ENCODE peak calls at places on chromosomes 12 and 14, in seven cellular contexts. One of them, this sample, is unnamed.

GRCh38 chr12:56851462-56851861 is 82.7 kb downstream of the SDR9C7 start:
- DNase-seq in CD8-positive, alpha-beta memory T cell: no peak
- DNase-seq in fibroblast of lung: no peak
- DNase-seq in CD8-positive, alpha-beta T cell: no peak
- DNase-seq in aorta: no peak
- DNase-seq in astrocyte of the cerebellum: no peak
- DNase-seq in ovary: no peak
- DNase-seq in this sample: no peak

GRCh38 chr12:122523280-122523679 is 3.5 kb downstream of the RSRC2 start:
- DNase-seq in CD8-positive, alpha-beta memory T cell: no peak
- DNase-seq in fibroblast of lung: peak
- DNase-seq in CD8-positive, alpha-beta T cell: no peak
- DNase-seq in aorta: no peak
- DNase-seq in astrocyte of the cerebellum: no peak
- DNase-seq in ovary: no peak
- DNase-seq in this sample: no peak

GRCh38 chr12:5509122-5509521 is 77.2 kb downstream of the NTF3 start:
- DNase-seq in CD8-positive, alpha-beta memory T cell: no peak
- DNase-seq in fibroblast of lung: no peak
- DNase-seq in CD8-positive, alpha-beta T cell: no peak
- DNase-seq in aorta: no peak
- DNase-seq in astrocyte of the cerebellum: no peak
- DNase-seq in ovary: no peak
- DNase-seq in this sample: no peak

GRCh38 chr12:75665216-75665615 is 153.8 kb upstream of the KRR1 start:
- DNase-seq in CD8-positive, alpha-beta memory T cell: no peak
- DNase-seq in fibroblast of lung: peak
- DNase-seq in CD8-positive, alpha-beta T cell: no peak
- DNase-seq in aorta: no peak
- DNase-seq in astrocyte of the cerebellum: no peak
- DNase-seq in ovary: no peak
- DNase-seq in this sample: no peak

GRCh38 chr12:75764091-75764490 is 252.7 kb upstream of the KRR1 start:
- DNase-seq in CD8-positive, alpha-beta memory T cell: no peak
- DNase-seq in fibroblast of lung: no peak
- DNase-seq in CD8-positive, alpha-beta T cell: no peak
- DNase-seq in aorta: no peak
- DNase-seq in astrocyte of the cerebellum: no peak
- DNase-seq in ovary: no peak
- DNase-seq in this sample: no peak

GRCh38 chr12:106358410-106359241 is 1.1 kb downstream of the POLR3B start:
- DNase-seq in CD8-positive, alpha-beta memory T cell: no peak
- DNase-seq in fibroblast of lung: peak
- DNase-seq in CD8-positive, alpha-beta T cell: no peak
- DNase-seq in aorta: no peak
- DNase-seq in astrocyte of the cerebellum: no peak
- DNase-seq in ovary: no peak
- DNase-seq in this sample: peak

GRCh38 chr12:28242888-28243633 is 52.8 kb downstream of the CCDC91 start:
- DNase-seq in CD8-positive, alpha-beta memory T cell: no peak
- DNase-seq in fibroblast of lung: peak
- DNase-seq in CD8-positive, alpha-beta T cell: no peak
- DNase-seq in aorta: no peak
- DNase-seq in astrocyte of the cerebellum: no peak
- DNase-seq in ovary: no peak
- DNase-seq in this sample: no peak

GRCh38 chr14:101363880-101364391 is 197.4 kb upstream of the DIO3 start:
- DNase-seq in CD8-positive, alpha-beta memory T cell: no peak
- DNase-seq in fibroblast of lung: no peak
- DNase-seq in CD8-positive, alpha-beta T cell: no peak
- DNase-seq in aorta: no peak
- DNase-seq in astrocyte of the cerebellum: no peak
- DNase-seq in ovary: peak
- DNase-seq in this sample: no peak

GRCh38 chr12:103495158-103495782 is 498 bp downstream of the C12orf42 start:
- DNase-seq in CD8-positive, alpha-beta memory T cell: peak
- DNase-seq in fibroblast of lung: no peak
- DNase-seq in CD8-positive, alpha-beta T cell: peak
- DNase-seq in aorta: peak
- DNase-seq in astrocyte of the cerebellum: no peak
- DNase-seq in ovary: no peak
- DNase-seq in this sample: no peak

GRCh38 chr14:23564181-23564812 is 3.3 kb downstream of the AP1G2 start:
- DNase-seq in CD8-positive, alpha-beta memory T cell: no peak
- DNase-seq in fibroblast of lung: no peak
- DNase-seq in CD8-positive, alpha-beta T cell: no peak
- DNase-seq in aorta: no peak
- DNase-seq in astrocyte of the cerebellum: no peak
- DNase-seq in ovary: peak
- DNase-seq in this sample: no peak

GRCh38 chr12:52836042-52836466 is 1.9 kb upstream of the KRT79 start:
- DNase-seq in CD8-positive, alpha-beta memory T cell: no peak
- DNase-seq in fibroblast of lung: peak
- DNase-seq in CD8-positive, alpha-beta T cell: peak
- DNase-seq in aorta: peak
- DNase-seq in astrocyte of the cerebellum: no peak
- DNase-seq in ovary: no peak
- DNase-seq in this sample: peak

GRCh38 chr14:75279739-75280447 is 1.3 kb downstream of the FOS start:
- DNase-seq in CD8-positive, alpha-beta memory T cell: peak
- DNase-seq in fibroblast of lung: peak
- DNase-seq in CD8-positive, alpha-beta T cell: peak
- DNase-seq in aorta: peak
- DNase-seq in astrocyte of the cerebellum: no peak
- DNase-seq in ovary: peak
- DNase-seq in this sample: no peak

GRCh38 chr12:106126441-106127288 is 12.1 kb downstream of the NUAK1 start:
- DNase-seq in CD8-positive, alpha-beta memory T cell: no peak
- DNase-seq in fibroblast of lung: peak
- DNase-seq in CD8-positive, alpha-beta T cell: no peak
- DNase-seq in aorta: no peak
- DNase-seq in astrocyte of the cerebellum: no peak
- DNase-seq in ovary: no peak
- DNase-seq in this sample: no peak

GRCh38 chr14:86802726-86803125 is 1190.3 kb downstream of the GALC start:
- DNase-seq in CD8-positive, alpha-beta memory T cell: no peak
- DNase-seq in fibroblast of lung: peak
- DNase-seq in CD8-positive, alpha-beta T cell: no peak
- DNase-seq in aorta: no peak
- DNase-seq in astrocyte of the cerebellum: no peak
- DNase-seq in ovary: no peak
- DNase-seq in this sample: no peak

GRCh38 chr12:38895446-38895845 is 9.9 kb downstream of the CPNE8 start:
- DNase-seq in CD8-positive, alpha-beta memory T cell: no peak
- DNase-seq in fibroblast of lung: no peak
- DNase-seq in CD8-positive, alpha-beta T cell: no peak
- DNase-seq in aorta: no peak
- DNase-seq in astrocyte of the cerebellum: no peak
- DNase-seq in ovary: no peak
- DNase-seq in this sample: no peak

GRCh38 chr12:6535960-6536847 is 1.9 kb downstream of the GAPDH start:
- DNase-seq in CD8-positive, alpha-beta memory T cell: no peak
- DNase-seq in fibroblast of lung: no peak
- DNase-seq in CD8-positive, alpha-beta T cell: no peak
- DNase-seq in aorta: no peak
- DNase-seq in astrocyte of the cerebellum: no peak
- DNase-seq in ovary: peak
- DNase-seq in this sample: no peak

GRCh38 chr14:103871596-103872480 is 24.5 kb upstream of the PPP1R13B start:
- DNase-seq in CD8-positive, alpha-beta memory T cell: peak
- DNase-seq in fibroblast of lung: no peak
- DNase-seq in CD8-positive, alpha-beta T cell: peak
- DNase-seq in aorta: peak
- DNase-seq in astrocyte of the cerebellum: no peak
- DNase-seq in ovary: no peak
- DNase-seq in this sample: no peak

GRCh38 chr12:48997719-48998496 is 1.3 kb downstream of the DDN start:
- DNase-seq in CD8-positive, alpha-beta memory T cell: peak
- DNase-seq in fibroblast of lung: no peak
- DNase-seq in CD8-positive, alpha-beta T cell: peak
- DNase-seq in aorta: peak
- DNase-seq in astrocyte of the cerebellum: no peak
- DNase-seq in ovary: no peak
- DNase-seq in this sample: no peak

GRCh38 chr14:91173221-91173670 is 59.4 kb downstream of the DGLUCY start:
- DNase-seq in CD8-positive, alpha-beta memory T cell: peak
- DNase-seq in fibroblast of lung: peak
- DNase-seq in CD8-positive, alpha-beta T cell: peak
- DNase-seq in aorta: peak
- DNase-seq in astrocyte of the cerebellum: peak
- DNase-seq in ovary: peak
- DNase-seq in this sample: peak

GRCh38 chr12:24911284-24911791 is 37.6 kb downstream of the BCAT1 start:
- DNase-seq in CD8-positive, alpha-beta memory T cell: no peak
- DNase-seq in fibroblast of lung: peak
- DNase-seq in CD8-positive, alpha-beta T cell: no peak
- DNase-seq in aorta: no peak
- DNase-seq in astrocyte of the cerebellum: peak
- DNase-seq in ovary: no peak
- DNase-seq in this sample: no peak

GRCh38 chr12:19764408-19764807 is 325.1 kb downstream of the AEBP2 start:
- DNase-seq in CD8-positive, alpha-beta memory T cell: no peak
- DNase-seq in fibroblast of lung: peak
- DNase-seq in CD8-positive, alpha-beta T cell: no peak
- DNase-seq in aorta: no peak
- DNase-seq in astrocyte of the cerebellum: peak
- DNase-seq in ovary: no peak
- DNase-seq in this sample: no peak

GRCh38 chr14:105154476-105154871 is 14.1 kb downstream of the JAG2 start:
- DNase-seq in CD8-positive, alpha-beta memory T cell: no peak
- DNase-seq in fibroblast of lung: no peak
- DNase-seq in CD8-positive, alpha-beta T cell: no peak
- DNase-seq in aorta: peak
- DNase-seq in astrocyte of the cerebellum: no peak
- DNase-seq in ovary: no peak
- DNase-seq in this sample: no peak

GRCh38 chr14:98470663-98471062 is 801.3 kb downstream of the BCL11B start:
- DNase-seq in CD8-positive, alpha-beta memory T cell: no peak
- DNase-seq in fibroblast of lung: no peak
- DNase-seq in CD8-positive, alpha-beta T cell: no peak
- DNase-seq in aorta: no peak
- DNase-seq in astrocyte of the cerebellum: no peak
- DNase-seq in ovary: no peak
- DNase-seq in this sample: no peak

GRCh38 chr14:72535485-72535884 is 358.4 kb downstream of the DPF3 start:
- DNase-seq in CD8-positive, alpha-beta memory T cell: no peak
- DNase-seq in fibroblast of lung: no peak
- DNase-seq in CD8-positive, alpha-beta T cell: no peak
- DNase-seq in aorta: no peak
- DNase-seq in astrocyte of the cerebellum: no peak
- DNase-seq in ovary: no peak
- DNase-seq in this sample: no peak

GRCh38 chr14:98704441-98704840 is 567.6 kb downstream of the BCL11B start:
- DNase-seq in CD8-positive, alpha-beta memory T cell: peak
- DNase-seq in fibroblast of lung: no peak
- DNase-seq in CD8-positive, alpha-beta T cell: peak
- DNase-seq in aorta: no peak
- DNase-seq in astrocyte of the cerebellum: no peak
- DNase-seq in ovary: no peak
- DNase-seq in this sample: no peak

DNA sequence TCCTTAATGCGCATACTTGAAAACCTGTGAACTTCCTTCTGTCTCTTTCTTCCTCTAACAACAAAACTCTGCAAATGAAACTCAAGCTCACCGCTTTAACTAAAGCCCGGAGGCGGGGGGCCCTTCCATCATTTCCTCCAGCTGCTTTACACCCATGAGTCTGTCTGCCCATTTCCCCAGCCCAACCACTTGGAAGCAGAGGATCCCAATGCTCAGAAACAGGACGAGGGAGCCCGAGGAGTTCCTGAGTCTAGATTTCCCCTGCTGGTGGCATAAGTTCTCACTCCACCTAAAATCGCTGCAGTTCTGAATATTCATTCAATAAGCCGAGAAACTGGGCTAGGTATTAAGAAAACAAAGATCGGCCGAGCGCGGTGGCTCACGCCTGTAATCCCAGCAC is 30.8 kb downstream of the GPR19 start:
- DNase-seq in CD8-positive, alpha-beta memory T cell: no peak
- DNase-seq in fibroblast of lung: no peak
- DNase-seq in CD8-positive, alpha-beta T cell: no peak
- DNase-seq in aorta: no peak
- DNase-seq in astrocyte of the cerebellum: no peak
- DNase-seq in ovary: no peak
- DNase-seq in this sample: no peak
- H3K4me3 ChIP-seq in CD8-positive, alpha-beta memory T cell: no peak
- H3K4me3 ChIP-seq in fibroblast of lung: no peak
- H3K4me3 ChIP-seq in CD8-positive, alpha-beta T cell: no peak
- H3K4me3 ChIP-seq in aorta: no peak
- H3K4me3 ChIP-seq in astrocyte of the cerebellum: no peak
- H3K4me3 ChIP-seq in ovary: no peak
- H3K4me3 ChIP-seq in this sample: no peak

GRCh38 chr14:26597136-26598080 is at the start of gene NOVA1:
- DNase-seq in CD8-positive, alpha-beta memory T cell: no peak
- DNase-seq in fibroblast of lung: no peak
- DNase-seq in CD8-positive, alpha-beta T cell: no peak
- DNase-seq in aorta: peak
- DNase-seq in astrocyte of the cerebellum: no peak
- DNase-seq in ovary: peak
- DNase-seq in this sample: no peak
- H3K4me3 ChIP-seq in CD8-positive, alpha-beta memory T cell: no peak
- H3K4me3 ChIP-seq in fibroblast of lung: peak
- H3K4me3 ChIP-seq in CD8-positive, alpha-beta T cell: no peak
- H3K4me3 ChIP-seq in aorta: peak
- H3K4me3 ChIP-seq in astrocyte of the cerebellum: peak
- H3K4me3 ChIP-seq in ovary: peak
- H3K4me3 ChIP-seq in this sample: peak

GRCh38 chr12:125467363-125467762 is 402.1 kb downstream of the AACS start:
- DNase-seq in CD8-positive, alpha-beta memory T cell: no peak
- DNase-seq in fibroblast of lung: peak
- DNase-seq in CD8-positive, alpha-beta T cell: no peak
- DNase-seq in aorta: no peak
- DNase-seq in astrocyte of the cerebellum: no peak
- DNase-seq in ovary: no peak
- DNase-seq in this sample: peak

GRCh38 chr12:125470838-125471775 is 405.9 kb downstream of the AACS start:
- DNase-seq in CD8-positive, alpha-beta memory T cell: no peak
- DNase-seq in fibroblast of lung: peak
- DNase-seq in CD8-positive, alpha-beta T cell: no peak
- DNase-seq in aorta: no peak
- DNase-seq in astrocyte of the cerebellum: peak
- DNase-seq in ovary: no peak
- DNase-seq in this sample: peak
- H3K4me3 ChIP-seq in CD8-positive, alpha-beta memory T cell: no peak
- H3K4me3 ChIP-seq in fibroblast of lung: no peak
- H3K4me3 ChIP-seq in CD8-positive, alpha-beta T cell: no peak
- H3K4me3 ChIP-seq in aorta: no peak
- H3K4me3 ChIP-seq in astrocyte of the cerebellum: no peak
- H3K4me3 ChIP-seq in ovary: no peak
- H3K4me3 ChIP-seq in this sample: no peak

DNA sequence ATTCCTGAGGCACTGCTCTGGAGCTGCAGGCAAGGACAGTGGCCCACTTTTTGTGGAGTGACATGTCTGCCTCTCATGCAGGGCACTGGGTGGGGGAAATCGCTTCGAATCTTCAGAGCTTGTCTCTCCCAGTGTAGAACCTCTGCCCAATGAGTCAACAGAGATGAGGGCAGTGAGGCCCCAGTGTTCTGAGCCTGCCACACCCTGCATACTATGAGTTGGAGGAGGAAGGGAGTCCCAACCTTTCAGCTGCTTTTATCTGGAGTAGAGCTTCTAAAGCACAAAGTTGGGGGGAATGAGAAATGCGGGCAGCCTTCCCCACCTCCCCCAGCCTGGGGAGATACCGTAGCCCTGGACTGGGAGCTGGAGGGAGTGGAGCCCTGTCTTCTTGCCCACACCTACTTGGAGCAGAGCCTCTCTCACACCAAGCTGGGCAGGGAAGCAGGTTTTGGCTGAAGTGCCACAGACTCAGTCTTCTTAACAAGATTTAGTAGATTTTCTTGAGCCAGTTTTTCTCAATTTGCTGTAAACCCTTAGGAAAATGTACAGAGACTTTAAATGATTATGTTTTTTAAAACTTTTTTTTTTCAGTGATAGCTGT is 159.1 kb downstream of the ADGRD1 start:
- DNase-seq in CD8-positive, alpha-beta memory T cell: no peak
- DNase-seq in fibroblast of lung: no peak
- DNase-seq in CD8-positive, alpha-beta T cell: no peak
- DNase-seq in aorta: peak
- DNase-seq in astrocyte of the cerebellum: no peak
- DNase-seq in ovary: no peak
- DNase-seq in this sample: no peak
- H3K4me3 ChIP-seq in CD8-positive, alpha-beta memory T cell: no peak
- H3K4me3 ChIP-seq in fibroblast of lung: no peak
- H3K4me3 ChIP-seq in CD8-positive, alpha-beta T cell: no peak
- H3K4me3 ChIP-seq in aorta: no peak
- H3K4me3 ChIP-seq in astrocyte of the cerebellum: no peak
- H3K4me3 ChIP-seq in ovary: no peak
- H3K4me3 ChIP-seq in this sample: no peak

This sample was measured in skeletal muscle cell.